ENCODE peak calls at places on chromosomes 4 and X, in eight cellular contexts. V is GM12878, Q is suprapubic skin, X is HepG2, B is stomach, C is ovary, Y is transverse colon, L is upper lobe of left lung. M is an unnamed sample.

GRCh38 chr4:18075823-18076433 is 54.4 kb upstream of the LCORL start:
- DNase-seq in C (no peak), B (peak; percentile 28), L (no peak), Y (peak; percentile 27), V (no peak), Q (no peak), X (peak; percentile 56), M (no peak)

GRCh38 chr4:76663794-76664193 is 228.8 kb downstream of the SHROOM3 start:
- DNase-seq in L (no peak), B (peak; percentile 59), C (no peak), Q (no peak), Y (no peak), V (no peak), X (no peak), M (no peak)

GRCh38 chr4:138269175-138269574 is 27.0 kb upstream of the SLC7A11 start:
- DNase-seq in B (no peak), C (no peak), L (no peak), Q (no peak), X (no peak), V (no peak), Y (no peak), M (no peak)

GRCh38 chr4:77010841-77011354 is 61.3 kb downstream of the SEPTIN11 start:
- DNase-seq in Q (no peak), Y (no peak), V (no peak), L (no peak), X (no peak), B (no peak), C (no peak), M (no peak)

GRCh38 chrX:27680726-27681125 is 90.6 kb downstream of the DCAF8L2 start:
- DNase-seq in C (no peak), X (no peak), B (no peak), Y (no peak), Q (no peak), V (no peak), L (no peak), M (no peak)

GRCh38 chr4:173188648-173189047 is 20.0 kb downstream of the GALNT7 start:
- DNase-seq in Q (no peak), L (no peak), Y (no peak), X (no peak), C (no peak), V (no peak), B (no peak), M (no peak)

GRCh38 chr4:42123071-42123644 is 29.3 kb downstream of the BEND4 start:
- DNase-seq in C (no peak), Y (no peak), X (no peak), L (no peak), Q (no peak), B (no peak), V (no peak), M (no peak)

GRCh38 chr4:123662827-123663226 is 266.2 kb downstream of the SPRY1 start:
- DNase-seq in C (no peak), L (no peak), X (no peak), V (no peak), Y (no peak), B (no peak), Q (no peak), M (no peak)

GRCh38 chrX:73944582-73944947 is 359.4 kb upstream of the ZCCHC13 start:
- DNase-seq in V (no peak), C (no peak), B (no peak), Q (no peak), Y (no peak), L (no peak), X (no peak), M (no peak)

GRCh38 chr4:52657630-52658501 is 1.2 kb downstream of the USP46 start:
- DNase-seq in B (peak; percentile 28), X (no peak), Y (no peak), C (peak; percentile 38), V (no peak), L (peak; percentile 17), Q (no peak), M (peak; percentile 10)

GRCh38 chr4:83639849-83640493 is 104.1 kb downstream of the GPAT3 start:
- DNase-seq in L (no peak), Y (peak; percentile 53), C (peak; percentile 44), V (peak; percentile 42), B (peak; percentile 56), X (peak; percentile 71), Q (no peak), M (no peak)

GRCh38 chrX:23935116-23935515 is 27.3 kb downstream of the CXorf58 start:
- DNase-seq in L (no peak), B (no peak), Q (no peak), V (no peak), C (no peak), X (no peak), Y (no peak), M (no peak)

GRCh38 chr4:161555689-161556660 is 607.8 kb downstream of the FSTL5 start:
- DNase-seq in V (peak; percentile 88), Q (no peak), Y (no peak), C (no peak), X (no peak), B (no peak), L (no peak), M (no peak)

GRCh38 chrX:16851421-16851820 is 18.7 kb downstream of the RBBP7 start:
- DNase-seq in Q (no peak), C (no peak), L (no peak), Y (no peak), B (no peak), V (no peak), X (no peak), M (no peak)

GRCh38 chrX:16852617-16853179 is 17.5 kb downstream of the RBBP7 start:
- DNase-seq in V (no peak), C (no peak), B (no peak), Q (no peak), X (no peak), L (no peak), Y (no peak), M (no peak)

GRCh38 chrX:16851827-16852226 is 18.3 kb downstream of the RBBP7 start:
- DNase-seq in X (no peak), Q (no peak), C (no peak), Y (no peak), L (no peak), V (no peak), B (no peak), M (no peak)

GRCh38 chrX:16855363-16856075 is 14.6 kb downstream of the RBBP7 start:
- DNase-seq in C (no peak), B (no peak), Q (no peak), X (no peak), L (no peak), Y (no peak), V (no peak), M (no peak)

DNA sequence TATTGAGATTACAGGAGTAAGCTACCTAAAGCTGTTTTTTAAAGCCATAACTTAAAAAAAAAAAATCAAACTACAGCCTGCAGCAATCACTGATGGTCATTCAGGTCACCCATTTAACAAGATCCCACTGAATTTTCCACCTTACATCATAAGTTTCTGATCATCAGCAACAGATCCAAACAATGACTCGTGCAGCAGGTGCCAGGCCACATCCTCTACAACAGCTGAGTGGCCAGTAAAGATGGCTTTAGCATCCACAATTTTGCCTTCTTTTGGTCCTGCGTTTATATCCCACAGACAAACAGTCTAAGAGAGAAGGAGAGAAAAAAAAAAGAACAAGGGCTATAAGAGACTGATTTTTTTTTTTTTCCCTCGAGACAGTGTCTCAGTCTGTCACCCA is 16.6 kb downstream of the RBBP7 start:
- DNase-seq in X (no peak), Y (no peak), V (no peak), C (no peak), Q (no peak), L (no peak), B (no peak), M (no peak)
- H3K36me3 ChIP-seq in X (peaks cover 45% of the 10 kb centered on the region), Y (no peaks in the 10 kb centered on the region), V (peaks cover 4% of the 10 kb centered on the region), C (no peaks in the 10 kb centered on the region), Q (peaks cover 23% of the 10 kb centered on the region), L (no peaks in the 10 kb centered on the region), B (peaks cover 77% of the 10 kb centered on the region), M (no peaks in the 10 kb centered on the region)

GRCh38 chr4:165096776-165097175 is 15.9 kb downstream of the TMEM192 start:
- DNase-seq in Q (no peak), X (peak; percentile 8), L (no peak), V (no peak), C (no peak), Y (no peak), B (no peak), M (no peak)
- TF ChIP-seq EP300 in Q (no peak), X (no peak), L (no peak), V (no peak), C (no peak), Y (no peak), B (no peak), M (no peak)

GRCh38 chr4:8202526-8203375 is 3.7 kb downstream of the SH3TC1 start:
- DNase-seq in X (peak; percentile 80), Q (no peak), L (peak; percentile 54), C (no peak), V (no peak), Y (no peak), B (no peak), M (no peak)

GRCh38 chr4:8199594-8200301 is 658 bp downstream of the SH3TC1 start:
- DNase-seq in Y (peak; percentile 42), Q (no peak), V (no peak), C (no peak), L (peak; percentile 82), X (no peak), B (peak; percentile 55), M (no peak)

GRCh38 chr4:8202108-8202507 is 3.0 kb downstream of the SH3TC1 start:
- DNase-seq in X (no peak), C (no peak), Y (no peak), V (no peak), Q (no peak), B (no peak), L (peak; percentile 66), M (no peak)

GRCh38 chr4:8200302-8200975 is 1.3 kb downstream of the SH3TC1 start:
- DNase-seq in V (no peak), Y (peak; percentile 50), Q (no peak), B (peak; percentile 68), L (peak; percentile 84), X (no peak), C (no peak), M (no peak)

DNA sequence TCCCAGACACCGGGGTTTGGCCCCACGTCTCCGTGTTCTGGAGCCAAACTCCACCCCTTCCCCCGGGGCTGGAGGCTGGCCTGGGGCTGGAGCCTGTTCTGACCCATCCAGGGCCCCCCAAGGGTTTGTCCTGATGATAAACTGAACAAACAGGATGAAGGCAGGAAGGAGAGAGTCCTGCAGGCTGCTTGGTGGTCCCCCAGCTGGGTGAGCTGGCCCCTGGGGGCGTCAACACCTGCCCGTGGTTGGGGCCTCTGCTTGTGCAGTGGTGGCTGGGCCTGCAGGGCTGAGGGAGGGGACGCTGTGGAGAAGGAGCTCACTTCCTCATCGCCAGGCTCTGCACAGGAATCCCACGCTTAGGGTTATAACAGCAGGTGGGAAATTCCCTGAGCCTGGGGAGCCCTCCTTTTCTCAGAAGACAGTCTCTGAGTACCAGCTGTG is 2.3 kb downstream of the SH3TC1 start:
- DNase-seq in Y (peak; percentile 42), L (peak; percentile 69), X (no peak), V (peak; percentile 45), Q (no peak), C (no peak), B (no peak), M (no peak)
- TF ChIP-seq POLR2A in Y (no peak), L (no peak), X (no peak), V (no peak), Q (no peak), C (no peak), B (no peak), M (no peak)

DNA sequence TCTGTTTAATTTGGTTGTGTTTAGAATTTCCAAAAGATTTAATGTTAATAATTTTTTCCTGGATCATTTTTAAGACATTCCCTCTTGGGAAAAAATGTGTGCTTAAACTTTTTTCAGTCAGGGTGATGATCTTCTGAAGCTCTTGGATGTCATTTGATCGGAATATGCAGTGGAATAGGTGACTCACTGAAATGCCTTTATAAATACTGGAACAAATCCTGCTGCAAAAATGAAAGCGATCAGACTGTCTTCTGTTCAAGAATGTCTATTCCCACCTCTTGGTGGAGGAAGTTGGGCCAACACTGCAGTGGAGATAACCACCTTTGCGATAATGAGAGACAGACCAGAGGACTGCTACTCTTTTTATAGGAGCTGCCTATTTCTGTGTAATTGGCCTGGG is 46.7 kb downstream of the LARP1B start:
- DNase-seq in V (no peak), C (no peak), Y (no peak), L (no peak), Q (no peak), X (no peak), B (no peak), M (no peak)
- H3K36me3 ChIP-seq in V (peaks cover 12% of the 10 kb centered on the region), C (no peaks in the 10 kb centered on the region), Y (peaks cover 43% of the 10 kb centered on the region), L (no peaks in the 10 kb centered on the region), Q (peaks cover 21% of the 10 kb centered on the region), X (peaks cover 31% of the 10 kb centered on the region), B (peaks cover 52% of the 10 kb centered on the region), M (no peaks in the 10 kb centered on the region)

M was measured in tibial nerve.